ENCODE peak calls at places on chromosomes 16 and 17, in four cellular contexts. E, D, P and U are unnamed samples.
A peak's percentile ranks its signal among the peaks of the same experiment; 100 is the strongest.

GRCh38 chr17:29390856-29391631 is 881 bp downstream of the TAOK1 start:
- DNase-seq in E (peak; percentile 63), D (no peak), P (no peak), U (peak; percentile 33)

GRCh38 chr17:77352441-77352840 is 211.7 kb downstream of the SEC14L1 start:
- DNase-seq in E (no peak), D (no peak), P (no peak), U (peak; percentile 35)

GRCh38 chr17:73759324-73760185 is 115.3 kb upstream of the SDK2 start:
- DNase-seq in E (no peak), D (no peak), P (no peak), U (no peak)

GRCh38 chr16:75379339-75379738 is 54.0 kb downstream of the CFDP1 start:
- DNase-seq in E (no peak), D (no peak), P (no peak), U (no peak)

GRCh38 chr17:81393684-81394376 is 1.4 kb upstream of the BAHCC1 start:
- DNase-seq in E (peak; percentile 99), D (peak; percentile 100), P (peak; percentile 100), U (peak; percentile 100)

GRCh38 chr16:14549789-14550153 is 80.3 kb downstream of the PARN start:
- DNase-seq in E (no peak), D (no peak), P (no peak), U (peak; percentile 75)

GRCh38 chr17:48254896-48255295 is 147.3 kb downstream of the SNX11 start:
- DNase-seq in E (peak; percentile 40), D (no peak), P (no peak), U (no peak)

GRCh38 chr16:426906-427249 is 1.4 kb downstream of the RAB11FIP3 start:
- DNase-seq in E (no peak), D (no peak), P (no peak), U (no peak)

GRCh38 chr17:40344321-40345160 is 20.0 kb downstream of the GJD3 start:
- DNase-seq in E (no peak), D (no peak), P (no peak), U (no peak)

GRCh38 chr16:22075043-22075757 is 17.1 kb upstream of the VWA3A start:
- DNase-seq in E (peak; percentile 73), D (no peak), P (no peak), U (no peak)

GRCh38 chr17:20952183-20952582 is 90.6 kb downstream of the USP22 start:
- DNase-seq in E (no peak), D (no peak), P (no peak), U (no peak)

GRCh38 chr16:28106467-28106866 is 43.0 kb upstream of the GSG1L start:
- DNase-seq in E (no peak), D (no peak), P (no peak), U (no peak)

GRCh38 chr17:43823350-43824084 is 9.4 kb downstream of the MPP3 start:
- DNase-seq in E (no peak), D (peak; percentile 79), P (no peak), U (peak; percentile 10)

GRCh38 chr17:35171834-35172233 is 22.4 kb downstream of the SLC35G3 start:
- DNase-seq in E (peak; percentile 38), D (no peak), P (no peak), U (no peak)

GRCh38 chr17:56978441-56979090 is 635 bp downstream of the SCPEP1 start:
- DNase-seq in E (no peak), D (no peak), P (no peak), U (no peak)

GRCh38 chr17:43723697-43724359 is 34.8 kb downstream of the SOST start:
- DNase-seq in E (peak; percentile 65), D (no peak), P (no peak), U (peak; percentile 41)

GRCh38 chr17:44988256-44988942 is 20.3 kb upstream of the C1QL1 start:
- DNase-seq in E (no peak), D (no peak), P (no peak), U (no peak)

GRCh38 chr16:3607161-3607560 is 4.2 kb downstream of the SLX4 start:
- DNase-seq in E (no peak), D (no peak), P (no peak), U (no peak)

GRCh38 chr16:61814716-61815347 is 221.4 kb downstream of the CDH8 start:
- DNase-seq in E (no peak), D (no peak), P (no peak), U (no peak)

GRCh38 chr16:69727916-69728270 is 1.5 kb upstream of the NQO1 start:
- DNase-seq in E (no peak), D (peak; percentile 64), P (no peak), U (no peak)

GRCh38 chr17:79757140-79757745 is 20.7 kb upstream of the CBX2 start:
- DNase-seq in E (no peak), D (peak; percentile 17), P (no peak), U (no peak)

GRCh38 chr17:27408891-27409290 is 47.4 kb upstream of the KSR1 start:
- DNase-seq in E (peak; percentile 17), D (no peak), P (no peak), U (no peak)

GRCh38 chr17:14559720-14560119 is 258.8 kb downstream of the HS3ST3B1 start:
- DNase-seq in E (no peak), D (no peak), P (no peak), U (no peak)

GRCh38 chr17:6100891-6101290 is 30.7 kb downstream of the WSCD1 start:
- DNase-seq in E (no peak), D (no peak), P (no peak), U (no peak)

GRCh38 chr17:48506246-48506645 is 24.6 kb downstream of the HOXB1 start:
- DNase-seq in E (no peak), D (no peak), P (no peak), U (no peak)

GRCh38 chr17:3845361-3845753 is 689 bp downstream of the NCBP3 start:
- DNase-seq in E (peak; percentile 16), D (no peak), P (no peak), U (no peak)

GRCh38 chr17:70137451-70138230 is 31.7 kb upstream of the KCNJ2 start:
- DNase-seq in E (peak; percentile 96), D (no peak), P (no peak), U (no peak)

GRCh38 chr17:8012045-8012580 is 9.7 kb downstream of the GUCY2D start:
- DNase-seq in E (no peak), D (no peak), P (no peak), U (peak; percentile 42)

GRCh38 chr16:72961863-72962262 is 86.1 kb downstream of the ZFHX3 start:
- DNase-seq in E (no peak), D (no peak), P (no peak), U (no peak)

GRCh38 chr16:3878610-3879009 is 1.9 kb downstream of the CREBBP start:
- DNase-seq in E (peak; percentile 44), D (no peak), P (no peak), U (no peak)

GRCh38 chr17:51228177-51228576 is 31.7 kb downstream of the MBTD1 start:
- DNase-seq in E (peak; percentile 79), D (no peak), P (no peak), U (no peak)

GRCh38 chr17:16158721-16159120 is 56.6 kb downstream of the NCOR1 start:
- DNase-seq in E (peak; percentile 7), D (no peak), P (no peak), U (no peak)